ENCODE peak calls at places on chromosomes 11 and 22, in nine cellular contexts. One of them, this sample, is unnamed.

GRCh38 chr11:346529-346928 is 22.8 kb upstream of the B4GALNT4 start:
- DNase-seq in H1: no peak
- DNase-seq in endodermal cell: no peak
- DNase-seq in body of pancreas: no peak
- DNase-seq in IMR-90: no peak
- DNase-seq in ovary: no peak
- DNase-seq in hepatocyte: no peak
- DNase-seq in psoas muscle: no peak
- DNase-seq in pancreas: no peak
- DNase-seq in this sample: no peak

GRCh38 chr11:38302564-38302963 is 1704.5 kb upstream of the RAG2 start:
- DNase-seq in H1: no peak
- DNase-seq in endodermal cell: no peak
- DNase-seq in body of pancreas: no peak
- DNase-seq in IMR-90: no peak
- DNase-seq in ovary: no peak
- DNase-seq in hepatocyte: no peak
- DNase-seq in psoas muscle: no peak
- DNase-seq in pancreas: no peak
- DNase-seq in this sample: no peak

GRCh38 chr11:9092846-9093778 is 1.7 kb upstream of the SCUBE2 start:
- DNase-seq in H1: no peak
- DNase-seq in endodermal cell: no peak
- DNase-seq in body of pancreas: peak; percentile 42
- DNase-seq in IMR-90: no peak
- DNase-seq in ovary: no peak
- DNase-seq in hepatocyte: no peak
- DNase-seq in psoas muscle: no peak
- DNase-seq in pancreas: no peak
- DNase-seq in this sample: no peak

GRCh38 chr11:79487412-79487811 is 46.6 kb upstream of the TENM4 start:
- DNase-seq in H1: no peak
- DNase-seq in endodermal cell: peak; percentile 16
- DNase-seq in body of pancreas: no peak
- DNase-seq in IMR-90: no peak
- DNase-seq in ovary: no peak
- DNase-seq in hepatocyte: no peak
- DNase-seq in psoas muscle: no peak
- DNase-seq in pancreas: no peak
- DNase-seq in this sample: no peak

GRCh38 chr11:62687508-62688396 is 1.6 kb downstream of the LRRN4CL start:
- DNase-seq in H1: no peak
- DNase-seq in endodermal cell: peak; percentile 70
- DNase-seq in body of pancreas: no peak
- DNase-seq in IMR-90: no peak
- DNase-seq in ovary: peak; percentile 53
- DNase-seq in hepatocyte: no peak
- DNase-seq in psoas muscle: peak; percentile 27
- DNase-seq in pancreas: no peak
- DNase-seq in this sample: no peak

GRCh38 chr11:100687032-100687629 is at the start of gene ARHGAP42:
- DNase-seq in H1: peak; percentile 86
- DNase-seq in endodermal cell: peak; percentile 95
- DNase-seq in body of pancreas: peak; percentile 66
- DNase-seq in IMR-90: peak; percentile 48
- DNase-seq in ovary: peak; percentile 63
- DNase-seq in hepatocyte: peak; percentile 83
- DNase-seq in psoas muscle: peak; percentile 78
- DNase-seq in pancreas: peak; percentile 81
- DNase-seq in this sample: no peak

GRCh38 chr22:33909075-33909458 is 11.2 kb downstream of the LARGE1 start:
- DNase-seq in H1: no peak
- DNase-seq in endodermal cell: no peak
- DNase-seq in body of pancreas: no peak
- DNase-seq in IMR-90: peak; percentile 84
- DNase-seq in ovary: peak; percentile 40
- DNase-seq in hepatocyte: peak; percentile 62
- DNase-seq in psoas muscle: no peak
- DNase-seq in pancreas: no peak
- DNase-seq in this sample: no peak

GRCh38 chr11:44632466-44633123 is 67.1 kb downstream of the CD82 start:
- DNase-seq in H1: peak; percentile 57
- DNase-seq in endodermal cell: peak; percentile 75
- DNase-seq in body of pancreas: no peak
- DNase-seq in IMR-90: no peak
- DNase-seq in ovary: no peak
- DNase-seq in hepatocyte: peak; percentile 52
- DNase-seq in psoas muscle: peak; percentile 48
- DNase-seq in pancreas: peak; percentile 46
- DNase-seq in this sample: no peak

GRCh38 chr11:101288392-101288791 is 158.8 kb upstream of the PGR start:
- DNase-seq in H1: no peak
- DNase-seq in endodermal cell: no peak
- DNase-seq in body of pancreas: no peak
- DNase-seq in IMR-90: no peak
- DNase-seq in ovary: no peak
- DNase-seq in hepatocyte: no peak
- DNase-seq in psoas muscle: no peak
- DNase-seq in pancreas: no peak
- DNase-seq in this sample: no peak

GRCh38 chr11:109390752-109391151 is 31.2 kb upstream of the C11orf87 start:
- DNase-seq in H1: no peak
- DNase-seq in endodermal cell: no peak
- DNase-seq in body of pancreas: no peak
- DNase-seq in IMR-90: no peak
- DNase-seq in ovary: no peak
- DNase-seq in hepatocyte: no peak
- DNase-seq in psoas muscle: no peak
- DNase-seq in pancreas: no peak
- DNase-seq in this sample: no peak

GRCh38 chr22:44353063-44353440 is 40.3 kb upstream of the SHISAL1 start:
- DNase-seq in H1: no peak
- DNase-seq in endodermal cell: no peak
- DNase-seq in body of pancreas: no peak
- DNase-seq in IMR-90: no peak
- DNase-seq in ovary: peak; percentile 26
- DNase-seq in hepatocyte: no peak
- DNase-seq in psoas muscle: peak; percentile 2
- DNase-seq in pancreas: peak; percentile 12
- DNase-seq in this sample: no peak

GRCh38 chr11:78929906-78930220 is 355.2 kb upstream of the NARS2 start:
- DNase-seq in H1: no peak
- DNase-seq in endodermal cell: no peak
- DNase-seq in body of pancreas: no peak
- DNase-seq in IMR-90: no peak
- DNase-seq in ovary: no peak
- DNase-seq in hepatocyte: no peak
- DNase-seq in psoas muscle: no peak
- DNase-seq in pancreas: no peak
- DNase-seq in this sample: no peak

GRCh38 chr22:27603111-27603822 is 198.3 kb downstream of the MN1 start:
- DNase-seq in H1: no peak
- DNase-seq in endodermal cell: no peak
- DNase-seq in body of pancreas: no peak
- DNase-seq in IMR-90: no peak
- DNase-seq in ovary: no peak
- DNase-seq in hepatocyte: no peak
- DNase-seq in psoas muscle: no peak
- DNase-seq in pancreas: no peak
- DNase-seq in this sample: no peak

GRCh38 chr11:2651826-2652237 is 48.0 kb downstream of the KCNQ1OT1 start:
- DNase-seq in H1: no peak
- DNase-seq in endodermal cell: no peak
- DNase-seq in body of pancreas: no peak
- DNase-seq in IMR-90: no peak
- DNase-seq in ovary: no peak
- DNase-seq in hepatocyte: no peak
- DNase-seq in psoas muscle: no peak
- DNase-seq in pancreas: peak; percentile 32
- DNase-seq in this sample: no peak

GRCh38 chr11:17580271-17580670 is 33.2 kb downstream of the OTOG start:
- DNase-seq in H1: peak; percentile 29
- DNase-seq in endodermal cell: peak; percentile 35
- DNase-seq in body of pancreas: no peak
- DNase-seq in IMR-90: no peak
- DNase-seq in ovary: no peak
- DNase-seq in hepatocyte: no peak
- DNase-seq in psoas muscle: no peak
- DNase-seq in pancreas: no peak
- DNase-seq in this sample: no peak

GRCh38 chr11:1564535-1565172 is 7.4 kb downstream of the DUSP8 start:
- DNase-seq in H1: peak; percentile 90
- DNase-seq in endodermal cell: peak; percentile 92
- DNase-seq in body of pancreas: peak; percentile 89
- DNase-seq in IMR-90: peak; percentile 94
- DNase-seq in ovary: no peak
- DNase-seq in hepatocyte: peak; percentile 80
- DNase-seq in psoas muscle: peak; percentile 74
- DNase-seq in pancreas: peak; percentile 95
- DNase-seq in this sample: peak; percentile 81

DNA sequence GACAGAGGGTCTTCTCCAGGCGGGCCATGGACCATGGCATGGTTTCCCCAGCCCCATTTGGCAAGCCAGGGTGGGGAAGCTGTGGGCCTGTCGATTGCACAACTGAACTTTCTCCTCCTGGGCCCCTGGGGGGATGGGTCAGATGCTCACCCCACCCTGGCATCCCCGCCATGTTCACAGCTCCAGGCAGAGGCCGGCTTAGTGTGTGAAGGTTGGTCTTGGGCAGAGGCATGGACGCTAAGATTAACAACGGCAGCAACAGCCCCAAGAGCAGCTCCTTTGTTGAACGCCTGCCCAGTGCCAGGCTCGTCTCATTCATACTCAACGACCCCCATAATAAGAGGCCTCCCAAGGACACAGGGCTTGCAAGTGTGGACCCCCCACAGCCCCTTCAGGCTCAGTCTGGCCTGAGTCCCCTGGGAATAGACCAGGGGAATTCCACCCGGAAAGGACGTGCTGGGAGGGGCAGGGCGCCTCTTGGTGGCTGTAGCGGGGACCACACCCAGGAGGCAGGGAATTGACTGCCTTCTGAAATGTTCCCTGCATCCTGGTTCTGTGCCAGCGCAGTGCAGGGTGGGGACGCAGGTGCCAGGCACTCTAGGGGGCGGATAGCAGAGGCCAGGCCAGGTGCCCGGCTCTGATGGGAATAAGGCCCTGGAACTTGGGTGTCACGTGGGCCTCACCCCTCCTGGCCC is 8.3 kb downstream of the TSPO start:
- DNase-seq in H1: peak; percentile 77
- DNase-seq in endodermal cell: peak; percentile 86
- DNase-seq in body of pancreas: peak; percentile 67
- DNase-seq in IMR-90: no peak
- DNase-seq in ovary: no peak
- DNase-seq in hepatocyte: no peak
- DNase-seq in psoas muscle: no peak
- DNase-seq in pancreas: peak; percentile 67
- DNase-seq in this sample: no peak
- TF ChIP-seq CTCF in H1: peak; percentile 91
- TF ChIP-seq CTCF in endodermal cell: peak; percentile 75
- TF ChIP-seq CTCF in body of pancreas: no peak
- TF ChIP-seq CTCF in IMR-90: peak; percentile 25
- TF ChIP-seq CTCF in ovary: no peak
- TF ChIP-seq CTCF in hepatocyte: no peak
- TF ChIP-seq CTCF in psoas muscle: no peak
- TF ChIP-seq CTCF in pancreas: no peak
- TF ChIP-seq CTCF in this sample: peak; percentile 24

DNA sequence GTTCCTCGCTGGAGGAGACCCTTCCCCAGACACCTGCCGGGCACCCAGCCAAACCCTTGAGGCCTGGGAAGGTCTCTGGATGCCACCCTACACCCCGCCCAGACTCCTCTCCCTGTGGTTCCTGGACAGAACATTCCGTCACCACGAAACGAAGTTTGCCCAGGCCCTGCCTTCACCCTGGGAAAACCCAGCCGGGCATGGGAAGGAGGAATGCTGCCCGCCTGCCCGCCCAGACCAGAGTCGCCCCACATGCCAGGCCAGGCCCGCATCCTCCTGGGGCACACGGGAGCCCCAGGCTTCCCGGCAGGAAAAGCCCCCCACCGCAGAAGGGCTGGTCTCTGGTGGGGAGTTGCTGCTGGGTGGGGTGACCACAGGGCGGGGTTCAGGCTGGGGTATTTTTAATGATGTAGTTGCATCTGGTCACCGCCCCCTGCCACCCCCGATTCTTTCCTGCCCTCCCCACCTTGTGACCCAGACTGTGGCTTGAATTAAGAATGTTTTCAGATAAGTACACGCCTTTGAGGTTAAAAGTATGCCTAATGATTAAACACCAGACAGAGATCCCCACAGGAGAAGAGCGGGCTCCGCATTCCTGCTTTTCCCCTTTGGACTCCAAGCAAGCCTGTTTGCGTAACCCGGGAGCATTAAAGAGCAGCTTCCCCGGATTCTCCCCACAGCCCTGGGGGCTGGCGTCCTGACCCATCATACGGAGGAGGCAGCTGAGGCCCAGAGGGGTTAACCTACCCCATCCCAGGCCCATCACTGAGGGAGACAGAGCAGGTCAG is 44.6 kb upstream of the PPARA start:
- DNase-seq in H1: no peak
- DNase-seq in endodermal cell: no peak
- DNase-seq in body of pancreas: peak; percentile 80
- DNase-seq in IMR-90: peak; percentile 59
- DNase-seq in ovary: peak; percentile 71
- DNase-seq in hepatocyte: peak; percentile 76
- DNase-seq in psoas muscle: no peak
- DNase-seq in pancreas: peak; percentile 88
- DNase-seq in this sample: peak; percentile 86
- H3K36me3 ChIP-seq in H1: no peaks in the 10 kb centered on the region
- H3K36me3 ChIP-seq in endodermal cell: no peaks in the 10 kb centered on the region
- H3K36me3 ChIP-seq in body of pancreas: peaks cover 4% of the 10 kb centered on the region
- H3K36me3 ChIP-seq in IMR-90: peaks cover 68% of the 10 kb centered on the region
- H3K36me3 ChIP-seq in ovary: no peaks in the 10 kb centered on the region
- H3K36me3 ChIP-seq in hepatocyte: no peaks in the 10 kb centered on the region
- H3K36me3 ChIP-seq in psoas muscle: peaks cover 54% of the 10 kb centered on the region
- H3K36me3 ChIP-seq in pancreas: peaks cover 41% of the 10 kb centered on the region
- H3K36me3 ChIP-seq in this sample: peaks cover 8% of the 10 kb centered on the region

GRCh38 chr11:90124371-90124770 is 10.1 kb upstream of the NAALAD2 start:
- DNase-seq in H1: no peak
- DNase-seq in endodermal cell: no peak
- DNase-seq in body of pancreas: no peak
- DNase-seq in IMR-90: no peak
- DNase-seq in ovary: no peak
- DNase-seq in hepatocyte: no peak
- DNase-seq in psoas muscle: no peak
- DNase-seq in pancreas: no peak
- DNase-seq in this sample: no peak
- H3K27me3 ChIP-seq in H1: no peaks in the 10 kb centered on the region
- H3K27me3 ChIP-seq in endodermal cell: no peaks in the 10 kb centered on the region
- H3K27me3 ChIP-seq in body of pancreas: no peaks in the 10 kb centered on the region
- H3K27me3 ChIP-seq in IMR-90: no peaks in the 10 kb centered on the region
- H3K27me3 ChIP-seq in ovary: no peaks in the 10 kb centered on the region
- H3K27me3 ChIP-seq in hepatocyte: no peaks in the 10 kb centered on the region
- H3K27me3 ChIP-seq in psoas muscle: no peaks in the 10 kb centered on the region
- H3K27me3 ChIP-seq in pancreas: peaks cover 3% of the 10 kb centered on the region
- H3K27me3 ChIP-seq in this sample: no peaks in the 10 kb centered on the region

DNA sequence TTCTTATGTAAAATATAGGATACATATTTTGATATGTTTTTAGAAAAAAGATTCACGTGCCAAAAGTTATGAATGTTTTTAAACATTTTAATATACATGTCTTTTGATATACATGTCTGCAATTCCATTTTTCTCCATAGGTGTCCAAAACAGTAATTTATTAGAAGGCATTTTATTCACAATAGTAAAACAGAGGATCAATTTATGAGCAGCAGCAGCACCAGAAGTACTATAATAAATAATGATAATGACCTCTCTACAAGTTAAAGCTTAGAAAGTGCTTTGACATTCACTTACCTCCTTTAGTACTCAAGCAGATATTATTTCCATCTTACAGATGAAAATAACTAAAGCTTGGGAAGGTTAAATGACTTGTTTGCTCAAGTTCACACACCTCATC is 96.7 kb upstream of the DBX1 start:
- DNase-seq in H1: no peak
- DNase-seq in endodermal cell: no peak
- DNase-seq in body of pancreas: no peak
- DNase-seq in IMR-90: no peak
- DNase-seq in ovary: no peak
- DNase-seq in hepatocyte: no peak
- DNase-seq in psoas muscle: no peak
- DNase-seq in pancreas: no peak
- DNase-seq in this sample: no peak
- TF ChIP-seq CTCF in H1: no peak
- TF ChIP-seq CTCF in endodermal cell: no peak
- TF ChIP-seq CTCF in body of pancreas: no peak
- TF ChIP-seq CTCF in IMR-90: no peak
- TF ChIP-seq CTCF in ovary: no peak
- TF ChIP-seq CTCF in hepatocyte: no peak
- TF ChIP-seq CTCF in psoas muscle: no peak
- TF ChIP-seq CTCF in pancreas: no peak
- TF ChIP-seq CTCF in this sample: no peak